ENCODE peak calls at places on chromosomes 7 and 10, in seven cellular contexts. Z is non-pigmented ciliary epithelial cell; O is NCI-H82; J is effector CD8-positive, alpha-beta T cell; G is stimulated activated CD4-positive, alpha-beta T cell treated with anti-CD3 and anti-CD28 coated beads, Interleukin-2, amount 100 ng/mL, for 24 hours; T is hepatic stellate cell; P is NCI-H2171. X is an unnamed sample.

GRCh38 chr10:1213252-1213651 is 157.1 kb downstream of the WDR37 start:
- DNase-seq in Z (no peak), O (no peak), J (no peak), G (no peak), T (no peak), P (no peak), X (no peak)

GRCh38 chr7:3673524-3673923 is 372.5 kb downstream of the SDK1 start:
- DNase-seq in Z (no peak), O (peak; percentile 46), J (peak; percentile 14), G (peak; percentile 66), T (no peak), P (no peak), X (peak; percentile 36)

GRCh38 chr7:102095933-102096332 is 190.7 kb upstream of the SH2B2 start:
- DNase-seq in Z (no peak), O (no peak), J (no peak), G (no peak), T (no peak), P (no peak), X (no peak)

GRCh38 chr7:142328006-142328405 is 70.1 kb upstream of the PRSS58 start:
- DNase-seq in Z (no peak), O (peak; percentile 93), J (no peak), G (no peak), T (no peak), P (peak; percentile 74), X (no peak)

GRCh38 chr7:920351-921070 is 34.0 kb downstream of the ADAP1 start:
- DNase-seq in Z (no peak), O (no peak), J (no peak), G (peak; percentile 58), T (no peak), P (no peak), X (peak; percentile 39)

GRCh38 chr7:143205560-143206293 is 16.1 kb upstream of the TAS2R40 start:
- DNase-seq in Z (no peak), O (no peak), J (no peak), G (peak; percentile 10), T (no peak), P (no peak), X (no peak)

GRCh38 chr7:129958643-129959479 is 6.1 kb upstream of the UBE2H start:
- DNase-seq in Z (peak; percentile 58), O (peak; percentile 47), J (no peak), G (no peak), T (peak; percentile 73), P (no peak), X (no peak)

GRCh38 chr7:22900101-22900500 is 77.5 kb upstream of the TOMM7 start:
- DNase-seq in Z (no peak), O (no peak), J (no peak), G (no peak), T (no peak), P (no peak), X (no peak)

GRCh38 chr10:31939797-31940708 is 11.4 kb upstream of the ARHGAP12 start:
- DNase-seq in Z (no peak), O (no peak), J (no peak), G (no peak), T (no peak), P (no peak), X (no peak)

GRCh38 chr10:43958071-43958432 is 309.4 kb upstream of the ZNF32 start:
- DNase-seq in Z (no peak), O (no peak), J (no peak), G (no peak), T (no peak), P (no peak), X (no peak)

GRCh38 chr10:29862926-29863614 is 196.3 kb downstream of the JCAD start:
- DNase-seq in Z (no peak), O (no peak), J (no peak), G (no peak), T (no peak), P (no peak), X (no peak)

GRCh38 chr7:30906520-30907240 is 5.0 kb upstream of the AQP1 start:
- DNase-seq in Z (no peak), O (peak; percentile 51), J (no peak), G (no peak), T (no peak), P (no peak), X (no peak)

GRCh38 chr7:129512192-129512591 is 9.9 kb downstream of the SMKR1 start:
- DNase-seq in Z (no peak), O (no peak), J (no peak), G (no peak), T (no peak), P (no peak), X (no peak)

GRCh38 chr7:138008588-138009349 is 6.9 kb upstream of the CREB3L2 start:
- DNase-seq in Z (no peak), O (peak; percentile 73), J (no peak), G (no peak), T (peak; percentile 35), P (peak; percentile 34), X (no peak)

GRCh38 chr10:126520918-126521317 is 132.6 kb upstream of the ADAM12 start:
- DNase-seq in Z (no peak), O (no peak), J (no peak), G (no peak), T (no peak), P (no peak), X (no peak)

GRCh38 chr7:70612811-70613210 is 519.1 kb upstream of the GALNT17 start:
- DNase-seq in Z (no peak), O (no peak), J (no peak), G (no peak), T (no peak), P (no peak), X (no peak)